ENCODE peak calls at places on chromosomes 6 and 20, in four cellular contexts. H, S, L and G are unnamed samples.

GRCh38 chr6:53134601-53135235 is 13.9 kb downstream of the GCM1 start:
- DNase-seq in H (peak), S (peak), L (no peak), G (no peak)

GRCh38 chr6:157842213-157842612 is 19.2 kb downstream of the SNX9 start:
- DNase-seq in H (no peak), S (no peak), L (no peak), G (no peak)

GRCh38 chr6:74946961-74947360 is 258.9 kb downstream of the COL12A1 start:
- DNase-seq in H (no peak), S (peak), L (no peak), G (peak)

GRCh38 chr6:118899948-118900347 is 6.0 kb downstream of the ASF1A start:
- DNase-seq in H (no peak), S (no peak), L (no peak), G (no peak)

GRCh38 chr20:22303523-22303922 is 280.8 kb downstream of the FOXA2 start:
- DNase-seq in H (peak), S (peak), L (peak), G (no peak)

GRCh38 chr20:57618091-57618765 is 2.0 kb downstream of the ZBP1 start:
- DNase-seq in H (no peak), S (no peak), L (peak), G (no peak)

GRCh38 chr20:39290575-39290974 is 328.4 kb downstream of the DHX35 start:
- DNase-seq in H (no peak), S (no peak), L (no peak), G (no peak)

GRCh38 chr20:46056970-46057855 is 28.2 kb downstream of the SLC12A5 start:
- DNase-seq in H (peak), S (no peak), L (no peak), G (peak)

GRCh38 chr6:10395946-10396577 is 18.8 kb downstream of the TFAP2A start:
- DNase-seq in H (no peak), S (no peak), L (no peak), G (no peak)

GRCh38 chr6:166656269-166657206 is 29.5 kb upstream of the RPS6KA2 start:
- DNase-seq in H (no peak), S (peak), L (no peak), G (peak)

GRCh38 chr6:109782401-109783046 is 91.4 kb downstream of the FIG4 start:
- DNase-seq in H (no peak), S (no peak), L (no peak), G (peak)

GRCh38 chr20:23159923-23160445 is 73.9 kb upstream of the CD93 start:
- DNase-seq in H (no peak), S (no peak), L (no peak), G (no peak)

GRCh38 chr6:111894951-111895350 is 21.7 kb upstream of the FYN start:
- DNase-seq in H (no peak), S (no peak), L (no peak), G (peak)

GRCh38 chr6:111892431-111892830 is 19.2 kb upstream of the FYN start:
- DNase-seq in H (no peak), S (no peak), L (no peak), G (no peak)

GRCh38 chr6:111888928-111889696 is 15.9 kb upstream of the FYN start:
- DNase-seq in H (no peak), S (no peak), L (no peak), G (peak)

GRCh38 chr6:111894272-111894671 is 21.0 kb upstream of the FYN start:
- DNase-seq in H (no peak), S (no peak), L (no peak), G (peak)

DNA sequence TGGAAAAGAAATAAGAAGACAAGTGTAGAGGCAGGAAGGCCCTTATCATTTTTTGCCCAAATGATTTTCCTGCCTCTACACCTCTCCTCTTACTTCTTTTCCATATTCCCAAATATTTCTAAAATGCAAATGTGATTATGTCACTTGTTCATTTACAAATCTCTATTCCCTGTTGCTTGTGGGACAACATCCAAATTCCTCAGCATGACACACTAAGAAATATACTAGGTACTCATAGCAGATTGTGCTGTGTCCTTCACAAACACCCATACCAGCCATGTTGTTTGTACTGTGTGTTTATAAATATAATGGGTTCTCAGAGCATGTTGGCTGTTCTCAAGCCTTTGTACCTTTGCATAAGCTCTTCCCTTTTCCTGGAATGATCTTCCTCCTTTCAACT is 17.7 kb upstream of the FYN start:
- DNase-seq in H (no peak), S (no peak), L (no peak), G (peak)
- TF ChIP-seq MAZ in H (no peak), S (no peak), L (no peak), G (no peak)

GRCh38 chr20:48458003-48458377 is 369.8 kb downstream of the PREX1 start:
- DNase-seq in H (no peak), S (no peak), L (no peak), G (no peak)
- TF ChIP-seq MAZ in H (no peak), S (no peak), L (no peak), G (no peak)

GRCh38 chr6:169424149-169424804 is 170.6 kb upstream of the THBS2 start:
- DNase-seq in H (no peak), S (no peak), L (no peak), G (no peak)

GRCh38 chr6:169421890-169422289 is 168.2 kb upstream of the THBS2 start:
- DNase-seq in H (no peak), S (no peak), L (no peak), G (no peak)

GRCh38 chr6:169417101-169417500 is 163.5 kb upstream of the THBS2 start:
- DNase-seq in H (no peak), S (no peak), L (no peak), G (no peak)

GRCh38 chr6:169424821-169425240 is 171.2 kb upstream of the THBS2 start:
- DNase-seq in H (no peak), S (no peak), L (no peak), G (peak)

DNA sequence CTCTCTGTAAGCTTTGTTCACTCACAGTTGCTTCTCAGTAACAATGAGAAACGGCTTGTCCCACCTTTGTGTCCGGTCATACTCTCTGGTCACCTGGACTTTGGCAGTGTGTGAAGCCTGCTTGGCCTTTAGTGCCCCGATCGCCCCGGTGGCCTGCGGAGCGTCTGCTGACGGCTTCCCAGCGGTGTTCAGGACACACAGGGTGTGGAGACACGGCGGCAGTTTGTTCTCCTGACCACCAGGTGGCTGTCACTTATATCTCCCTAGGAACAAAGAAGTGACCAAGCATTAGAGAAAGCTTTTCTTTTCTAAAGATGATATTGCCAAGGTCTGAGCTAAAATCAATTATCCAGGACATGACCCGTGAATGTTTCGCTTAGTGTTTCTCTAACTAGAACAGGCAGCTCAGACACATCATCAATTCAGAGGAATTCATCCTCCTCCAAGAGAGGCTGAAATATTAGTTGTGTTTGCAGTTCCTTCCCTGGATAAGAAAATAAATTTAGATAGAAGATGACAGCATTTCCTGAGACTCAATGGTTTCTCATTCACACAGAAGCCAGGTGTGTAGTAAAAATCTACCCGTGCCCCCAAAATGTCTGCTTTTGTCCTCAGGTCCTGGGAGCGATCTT is 167.4 kb upstream of the THBS2 start:
- DNase-seq in H (peak), S (peak), L (no peak), G (peak)
- TF ChIP-seq MAZ in H (no peak), S (no peak), L (no peak), G (no peak)

GRCh38 chr6:1127129-1127528 is 184.8 kb upstream of the FOXQ1 start:
- DNase-seq in H (no peak), S (no peak), L (no peak), G (no peak)
- TF ChIP-seq MAZ in H (no peak), S (no peak), L (no peak), G (no peak)

GRCh38 chr20:59559863-59560262 is 44.5 kb upstream of the PHACTR3 start:
- DNase-seq in H (no peak), S (no peak), L (no peak), G (no peak)
- TF ChIP-seq MAZ in H (no peak), S (no peak), L (no peak), G (no peak)

DNA sequence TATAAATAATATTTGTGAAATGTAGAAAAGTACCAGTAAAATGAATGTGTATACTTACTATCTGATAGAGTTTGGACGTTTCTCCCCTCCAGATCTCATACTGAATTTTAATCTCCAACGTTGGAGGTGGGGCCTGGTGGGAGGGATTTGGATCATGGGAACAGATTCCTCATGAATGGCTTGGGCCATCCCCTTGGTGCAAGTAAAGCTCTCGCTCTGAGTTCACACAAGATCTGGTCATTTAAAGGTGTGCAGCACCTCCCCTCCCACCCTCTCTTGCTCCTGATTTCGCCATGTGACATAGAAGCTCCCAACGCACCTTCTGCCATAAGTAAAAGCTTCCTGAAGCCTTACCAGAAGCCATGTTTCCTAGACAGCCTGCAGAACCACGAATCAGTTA is 219.0 kb downstream of the HACE1 start:
- DNase-seq in H (no peak), S (no peak), L (no peak), G (no peak)
- TF ChIP-seq MAZ in H (no peak), S (no peak), L (no peak), G (no peak)

DNA sequence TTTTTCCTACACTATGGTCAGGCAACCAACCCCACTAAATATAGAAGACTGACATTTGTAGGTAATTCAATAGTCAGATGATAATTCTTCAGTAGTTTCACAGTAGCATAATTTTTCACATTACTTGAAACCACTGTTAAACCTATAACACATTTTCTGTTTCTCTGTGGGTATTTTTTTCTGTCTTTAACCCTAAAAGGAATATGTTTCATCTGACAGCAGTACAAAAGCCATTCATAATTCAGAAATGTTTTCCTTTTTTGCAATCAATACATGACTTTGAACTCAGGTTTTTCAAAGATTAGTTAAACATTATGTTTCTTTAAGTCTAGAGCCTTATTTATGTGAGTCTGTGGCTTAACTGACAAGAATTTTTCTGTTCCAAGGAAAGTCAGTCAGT is 128.6 kb upstream of the RUNX2 start:
- DNase-seq in H (no peak), S (peak), L (no peak), G (no peak)
- TF ChIP-seq MAZ in H (no peak), S (no peak), L (no peak), G (no peak)

DNA sequence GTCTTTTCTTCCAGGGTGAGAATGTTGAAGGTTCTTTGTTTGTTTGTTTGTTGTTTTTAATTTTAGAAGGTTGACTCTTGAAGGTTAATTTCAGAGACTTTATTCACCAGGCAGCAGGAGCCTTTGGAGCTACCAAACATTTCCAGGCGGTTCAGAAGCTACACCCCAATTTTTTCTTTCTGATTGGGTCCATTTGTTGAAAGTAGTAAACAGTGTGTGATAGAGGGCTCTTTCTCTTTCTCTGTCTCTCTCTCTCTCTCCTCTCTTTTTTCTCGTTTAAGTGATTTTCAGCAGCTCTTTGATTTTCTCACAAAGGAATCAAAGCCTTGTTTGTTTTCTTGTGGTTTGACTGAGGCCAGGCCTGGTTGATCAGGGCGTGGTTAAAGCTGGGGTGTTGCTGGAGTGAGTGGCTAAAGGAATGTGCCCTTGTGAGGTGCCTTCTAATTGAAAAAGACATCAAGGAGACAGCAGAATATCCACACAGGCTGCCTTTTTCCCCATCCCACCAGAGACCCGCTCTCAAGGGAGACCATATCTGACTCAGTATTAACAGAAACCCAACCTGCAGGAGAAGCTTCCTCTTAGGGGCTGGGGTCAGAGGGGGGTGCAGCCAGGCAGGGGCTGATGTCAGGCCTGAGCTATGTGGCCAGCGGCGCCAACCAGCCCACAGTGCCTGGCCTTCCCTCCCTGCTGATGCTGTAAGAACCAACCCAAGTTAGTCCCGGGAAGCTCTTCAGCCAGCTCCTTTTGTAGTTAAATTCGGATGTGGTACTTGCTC is 40.4 kb upstream of the NAA20 start:
- DNase-seq in H (no peak), S (peak), L (peak), G (peak)
- TF ChIP-seq MAZ in H (no peak), S (no peak), L (no peak), G (no peak)